ENCODE peak calls at places on chromosomes 7 and 10, in five cellular contexts. I, L, R, O and J are unnamed samples.

GRCh38 chr10:69496352-69497234 is 45.3 kb downstream of the TSPAN15 start:
- DNase-seq in O (no peak), I (peak; percentile 75), L (no peak), R (no peak), J (no peak)

GRCh38 chr10:95847007-95847406 is 60.8 kb upstream of the CC2D2B start:
- DNase-seq in L (no peak), I (no peak), R (no peak), O (no peak), J (no peak)

GRCh38 chr7:21146642-21147423 is 281.1 kb upstream of the SP4 start:
- DNase-seq in R (no peak), L (no peak), O (no peak), I (no peak), J (no peak)

GRCh38 chr10:19063991-19064390 is 15.4 kb downstream of the MALRD1 start:
- DNase-seq in L (no peak), O (no peak), I (no peak), R (no peak), J (no peak)

GRCh38 chr10:75170215-75170614 is 40.4 kb upstream of the VDAC2 start:
- DNase-seq in I (no peak), R (no peak), O (no peak), L (no peak), J (peak; percentile 59)

GRCh38 chr7:44288811-44289340 is 36.5 kb downstream of the CAMK2B start:
- DNase-seq in R (no peak), I (peak; percentile 39), L (no peak), O (no peak), J (no peak)

GRCh38 chr7:42854521-42855118 is 57.2 kb downstream of the C7orf25 start:
- DNase-seq in O (no peak), R (no peak), I (no peak), L (no peak), J (no peak)

GRCh38 chr7:46485481-46486065 is 564.5 kb upstream of the IGFBP3 start:
- DNase-seq in L (no peak), O (peak; percentile 95), R (peak; percentile 96), I (no peak), J (no peak)

GRCh38 chr10:5613481-5613880 is 52.9 kb downstream of the ASB13 start:
- DNase-seq in R (no peak), O (no peak), L (no peak), I (no peak), J (no peak)

GRCh38 chr7:6640246-6640721 is 3.2 kb downstream of the ZNF316 start:
- DNase-seq in R (peak; percentile 14), L (no peak), I (no peak), O (peak; percentile 29), J (no peak)

GRCh38 chr7:26198133-26198780 is 2.3 kb downstream of the HNRNPA2B1 start:
- DNase-seq in R (no peak), O (no peak), I (no peak), L (no peak), J (no peak)

GRCh38 chr7:51601461-51601860 is 284.9 kb upstream of the COBL start:
- DNase-seq in L (no peak), O (no peak), I (no peak), R (no peak), J (no peak)

GRCh38 chr10:64286533-64286932 is 765.3 kb downstream of the REEP3 start:
- DNase-seq in I (no peak), O (no peak), R (no peak), L (no peak), J (no peak)

GRCh38 chr7:54946764-54947163 is 72.1 kb upstream of the EGFR start:
- DNase-seq in L (no peak), I (no peak), O (no peak), R (no peak), J (no peak)

GRCh38 chr7:26348234-26348851 is 56.7 kb downstream of the SNX10 start:
- DNase-seq in I (no peak), O (no peak), R (no peak), L (no peak), J (no peak)

GRCh38 chr7:17307033-17307432 is 8.6 kb downstream of the AHR start:
- DNase-seq in L (no peak), I (no peak), O (no peak), R (no peak), J (no peak)
- H3K4me3 ChIP-seq in L (no peak overlapping the region), I (no peak overlapping the region), O (no peak overlapping the region), R (no peak overlapping the region), J (no peak overlapping the region)

GRCh38 chr7:89661876-89662275 is 492.4 kb upstream of the STEAP1 start:
- DNase-seq in R (no peak), O (no peak), L (no peak), I (no peak), J (no peak)
- TF ChIP-seq CTCF in R (no peak), O (no peak), L (no peak), I (no peak), J (no peak)

GRCh38 chr7:90455163-90456030 is 14.0 kb upstream of the PTTG1IP2 start:
- DNase-seq in O (peak; percentile 45), R (peak; percentile 41), I (no peak), L (peak; percentile 28), J (no peak)
- H3K4me3 ChIP-seq in O (no peak overlapping the region), R (peak overlapping the region; percentile 48), I (no peak overlapping the region), L (no peak overlapping the region), J (no peak overlapping the region)

GRCh38 chr10:9301554-9301953 is 1247.1 kb downstream of the GATA3 start:
- DNase-seq in O (no peak), I (no peak), R (no peak), L (no peak), J (no peak)

GRCh38 chr10:9302142-9302746 is 1247.8 kb downstream of the GATA3 start:
- DNase-seq in R (peak; percentile 34), O (peak; percentile 44), I (no peak), L (peak; percentile 23), J (peak; percentile 17)

GRCh38 chr10:9297580-9297979 is 1243.1 kb downstream of the GATA3 start:
- DNase-seq in L (no peak), R (no peak), I (no peak), O (no peak), J (no peak)

GRCh38 chr10:9299966-9300365 is 1245.5 kb downstream of the GATA3 start:
- DNase-seq in I (no peak), O (no peak), L (no peak), R (no peak), J (no peak)

DNA sequence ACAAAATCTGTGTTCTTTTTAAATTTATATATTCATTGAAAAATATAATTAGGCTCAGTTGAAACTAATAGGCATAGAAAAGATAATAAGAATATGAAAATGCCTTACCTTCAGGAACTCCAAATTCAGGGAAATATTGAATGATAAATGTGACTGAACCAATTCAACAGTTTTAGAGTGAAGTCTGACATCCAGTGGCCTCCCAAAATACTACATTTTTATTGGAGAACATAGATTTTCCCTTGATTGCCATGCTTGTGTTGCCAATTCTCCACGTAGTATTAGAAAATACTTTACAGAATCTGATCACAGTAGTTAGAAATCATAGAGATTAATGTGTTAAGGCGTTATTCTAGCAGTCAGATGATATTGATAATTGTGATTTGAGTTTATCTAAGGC is 1246.7 kb downstream of the GATA3 start:
- DNase-seq in L (no peak), R (no peak), O (no peak), I (no peak), J (no peak)
- TF ChIP-seq CTCF in L (no peak), R (peak; percentile 24), O (no peak), I (no peak), J (peak; percentile 40)

GRCh38 chr7:87872356-87872755 is 3.8 kb downstream of the SLC25A40 start:
- DNase-seq in R (no peak), L (no peak), I (no peak), O (no peak), J (no peak)

GRCh38 chr7:87876040-87876758 is at the start of the genes DBF4 and SLC25A40:
- DNase-seq in I (peak; percentile 99), O (peak; percentile 94), R (peak; percentile 85), L (peak; percentile 88), J (peak; percentile 87)

GRCh38 chr7:87876759-87877234 is 504 bp downstream of the DBF4 start:
- DNase-seq in R (peak; percentile 46), I (peak; percentile 92), L (no peak), O (peak; percentile 64), J (peak; percentile 27)

GRCh38 chr7:87875151-87876039 is 765 bp downstream of the SLC25A40 start:
- DNase-seq in R (no peak), O (no peak), I (peak; percentile 84), L (no peak), J (no peak)

DNA sequence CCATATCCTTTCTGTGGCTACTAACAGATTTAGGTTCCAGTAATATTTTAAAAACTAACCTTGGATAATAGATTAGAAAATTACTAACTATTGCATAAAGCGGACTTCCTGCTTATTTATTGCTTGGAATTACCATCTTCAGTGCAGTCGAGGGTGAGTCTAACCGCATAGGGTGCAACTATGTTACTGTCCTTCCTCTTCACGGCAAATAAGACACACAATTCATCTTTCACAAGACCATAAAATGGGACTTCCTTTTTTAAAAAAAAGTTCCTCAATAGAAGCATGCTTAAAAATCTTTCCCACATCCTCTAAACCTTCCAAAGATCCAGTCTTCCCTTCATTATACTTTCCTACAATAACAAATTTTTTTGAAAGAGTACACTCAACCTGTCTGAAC is 2.1 kb downstream of the SLC25A40 start:
- DNase-seq in L (no peak), O (no peak), I (no peak), R (no peak), J (no peak)
- H3K4me3 ChIP-seq in L (no peak overlapping the region), O (no peak overlapping the region), I (no peak overlapping the region), R (no peak overlapping the region), J (no peak overlapping the region)

GRCh38 chr10:806451-807162 is 117.1 kb upstream of the DIP2C start:
- DNase-seq in I (peak; percentile 81), R (no peak), O (no peak), L (no peak), J (no peak)

GRCh38 chr10:807163-807957 is 117.9 kb upstream of the DIP2C start:
- DNase-seq in R (no peak), O (no peak), L (no peak), I (peak; percentile 77), J (no peak)

GRCh38 chr10:804787-805634 is 115.5 kb upstream of the DIP2C start:
- DNase-seq in L (no peak), O (no peak), R (no peak), I (peak; percentile 80), J (no peak)

GRCh38 chr10:804191-804781 is 114.8 kb upstream of the DIP2C start:
- DNase-seq in O (no peak), L (no peak), I (peak; percentile 83), R (no peak), J (no peak)

DNA sequence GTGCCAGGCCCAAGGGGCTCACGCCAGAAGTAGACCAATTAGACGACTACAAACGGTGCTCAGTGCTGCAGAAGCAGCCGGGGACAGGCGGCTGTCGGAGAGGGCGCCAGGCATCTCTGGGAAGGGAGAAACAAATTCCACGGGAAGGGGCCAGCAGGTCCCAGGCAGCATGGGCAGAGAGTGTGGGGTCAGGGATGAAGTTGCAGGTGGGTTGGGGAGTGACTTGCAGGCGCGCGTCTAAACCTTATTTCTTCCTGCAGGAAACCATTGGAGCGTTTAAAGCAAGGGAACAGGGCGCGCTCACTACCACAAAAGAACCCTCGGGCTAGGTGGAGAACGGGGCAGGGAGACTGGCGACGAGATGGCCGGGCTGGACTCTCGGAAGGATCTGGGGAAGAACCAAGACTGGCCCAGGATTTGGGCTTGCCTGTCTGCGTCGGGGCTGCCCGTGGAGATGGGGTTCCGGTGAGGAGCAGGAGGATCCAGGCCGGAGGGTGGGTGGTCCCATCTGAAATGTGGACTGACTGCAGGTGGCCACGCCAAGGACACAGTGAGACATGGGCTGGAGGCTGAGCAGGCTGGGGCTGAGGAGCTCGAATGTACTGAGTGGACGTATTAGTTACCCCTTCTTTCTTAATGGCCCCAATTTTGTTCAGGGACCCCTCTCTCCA is 116.3 kb upstream of the DIP2C start:
- DNase-seq in I (peak; percentile 81), L (no peak), O (no peak), R (no peak), J (no peak)
- TF ChIP-seq CTCF in I (no peak), L (no peak), O (no peak), R (no peak), J (no peak)